ENCODE peak calls at places on chromosomes 5 and 9, in four cellular contexts. U is progenitor cell of endocrine pancreas, W is Calu3, N is fibroblast of the aortic adventitia. I is an unnamed sample.

GRCh38 chr5:115558388-115558956 is 13.9 kb upstream of the FEM1C start:
- DNase-seq in N (peak), W (no peak), U (no peak), I (peak)

GRCh38 chr5:172881691-172882370 is 47.8 kb downstream of the ERGIC1 start:
- DNase-seq in N (peak), W (peak), U (no peak), I (peak)

GRCh38 chr9:94741856-94742255 is 15.4 kb downstream of the AOPEP start:
- DNase-seq in W (no peak), N (no peak), U (no peak), I (no peak)

GRCh38 chr9:91160599-91161464 is 200.9 kb downstream of the AUH start:
- DNase-seq in W (no peak), N (no peak), U (no peak), I (no peak)

GRCh38 chr5:132971483-132972435 is 8.3 kb upstream of the AFF4 start:
- DNase-seq in U (no peak), W (no peak), N (peak), I (peak)

GRCh38 chr5:169668732-169669131 is 31.7 kb downstream of the DOCK2 start:
- DNase-seq in N (peak), U (no peak), W (no peak), I (no peak)

GRCh38 chr9:93810028-93810971 is 144.9 kb downstream of the BARX1 start:
- DNase-seq in W (no peak), N (no peak), U (no peak), I (no peak)

GRCh38 chr9:80699551-80699998 is 989.8 kb downstream of the TLE1 start:
- DNase-seq in W (no peak), U (no peak), N (peak), I (peak)

GRCh38 chr5:10724799-10725507 is 36.1 kb downstream of the DAP start:
- DNase-seq in W (peak), U (no peak), N (peak), I (peak)

GRCh38 chr5:80238778-80239679 is 16.8 kb downstream of the SERINC5 start:
- DNase-seq in N (peak), U (no peak), W (peak), I (peak)

GRCh38 chr9:18386091-18386490 is 87.9 kb upstream of the ADAMTSL1 start:
- DNase-seq in W (no peak), N (no peak), U (no peak), I (no peak)

GRCh38 chr9:38713426-38713825 is 6.5 kb downstream of the FAM240B start:
- DNase-seq in N (peak), W (no peak), U (no peak), I (peak)

GRCh38 chr5:155883966-155884555 is 442.9 kb upstream of the SGCD start:
- DNase-seq in N (no peak), U (no peak), W (no peak), I (no peak)

GRCh38 chr5:150410524-150411244 is 2.0 kb downstream of the CD74 start:
- DNase-seq in N (peak), U (peak), W (peak), I (peak)

GRCh38 chr5:135623186-135623715 is 44.5 kb upstream of the CXCL14 start:
- DNase-seq in N (no peak), W (no peak), U (no peak), I (no peak)

GRCh38 chr5:123156577-123157296 is 67.7 kb downstream of the PRDM6 start:
- DNase-seq in N (peak), U (no peak), W (no peak), I (peak)

GRCh38 chr5:36655171-36655570 is 48.8 kb downstream of the SLC1A3 start:
- DNase-seq in N (no peak), U (no peak), W (no peak), I (no peak)

GRCh38 chr5:150114773-150115408 is 28.5 kb upstream of the CSF1R start:
- DNase-seq in U (no peak), W (no peak), N (no peak), I (no peak)

GRCh38 chr9:13598738-13599137 is 319.2 kb upstream of the MPDZ start:
- DNase-seq in N (peak), U (no peak), W (no peak), I (no peak)

GRCh38 chr5:54088081-54088480 is 222.3 kb downstream of the ARL15 start:
- DNase-seq in W (no peak), U (no peak), N (no peak), I (peak)

GRCh38 chr9:123473226-123473625 is 117.2 kb downstream of the CRB2 start:
- DNase-seq in N (no peak), U (no peak), W (no peak), I (no peak)

GRCh38 chr9:131289301-131290038 is at the start of gene PLPP7:
- DNase-seq in U (no peak), W (no peak), N (peak), I (peak)

GRCh38 chr9:108156270-108156998 is 666.9 kb upstream of the KLF4 start:
- DNase-seq in U (no peak), W (peak), N (peak), I (peak)

GRCh38 chr9:32989651-32990050 is 11.8 kb downstream of the APTX start:
- DNase-seq in N (peak), W (no peak), U (no peak), I (no peak)

GRCh38 chr5:31343946-31344345 is 150.5 kb downstream of the CDH6 start:
- DNase-seq in U (no peak), W (no peak), N (no peak), I (no peak)

GRCh38 chr9:18320046-18320445 is 153.9 kb upstream of the ADAMTSL1 start:
- DNase-seq in W (no peak), N (peak), U (no peak), I (peak)

GRCh38 chr5:5014836-5015235 is 125.3 kb upstream of the ADAMTS16 start:
- DNase-seq in U (no peak), W (no peak), N (peak), I (no peak)

GRCh38 chr9:132505961-132506691 is 76.3 kb upstream of the BARHL1 start:
- DNase-seq in U (no peak), N (no peak), W (no peak), I (no peak)

GRCh38 chr5:134939500-134939899 is 28.2 kb upstream of the CATSPER3 start:
- DNase-seq in W (no peak), N (no peak), U (no peak), I (no peak)

GRCh38 chr9:112558476-112558875 is 71.8 kb downstream of the KIAA1958 start:
- DNase-seq in N (peak), W (no peak), U (no peak), I (peak)

GRCh38 chr5:112237456-112237855 is 181.6 kb downstream of the EPB41L4A start:
- DNase-seq in W (no peak), N (no peak), U (no peak), I (no peak)

GRCh38 chr9:7118653-7119052 is 360.9 kb downstream of the KDM4C start:
- DNase-seq in N (no peak), W (no peak), U (no peak), I (no peak)

GRCh38 chr9:124074746-124075145 is 63.2 kb downstream of the LHX2 start:
- DNase-seq in U (no peak), W (no peak), N (no peak), I (no peak)

GRCh38 chr5:132411382-132411925 is 41.9 kb downstream of the SLC22A5 start:
- DNase-seq in U (no peak), W (peak), N (no peak), I (no peak)

GRCh38 chr5:25458628-25459027 is 813.9 kb upstream of the CDH10 start:
- DNase-seq in U (no peak), N (no peak), W (no peak), I (no peak)

GRCh38 chr9:33104111-33104415 is 27.6 kb upstream of the SMU1 start:
- DNase-seq in U (no peak), N (no peak), W (no peak), I (no peak)

GRCh38 chr5:151917931-151918330 is 6.7 kb downstream of the GLRA1 start:
- DNase-seq in W (no peak), U (no peak), N (no peak), I (no peak)